ENCODE peak calls at places on chromosome 11, in four cellular contexts. X, A, T and H are unnamed samples.

GRCh38 chr11:115201121-115201792 is 303.0 kb downstream of the CADM1 start:
- DNase-seq in X (no peak), A (no peak), T (no peak), H (no peak)

GRCh38 chr11:115931684-115932083 is 427.5 kb upstream of the CADM1 start:
- DNase-seq in X (no peak), A (no peak), T (no peak), H (no peak)

GRCh38 chr11:103378931-103379330 is 269.7 kb downstream of the DYNC2H1 start:
- DNase-seq in X (no peak), A (peak), T (no peak), H (no peak)

GRCh38 chr11:6353367-6353987 is 33.2 kb upstream of the CAVIN3 start:
- DNase-seq in X (peak), A (peak), T (peak), H (no peak)

GRCh38 chr11:75714211-75714610 is 3.4 kb upstream of the MOGAT2 start:
- DNase-seq in X (no peak), A (no peak), T (no peak), H (no peak)

GRCh38 chr11:21988477-21988876 is 204.4 kb upstream of the ANO5 start:
- DNase-seq in X (no peak), A (peak), T (no peak), H (no peak)

GRCh38 chr11:93512073-93512475 is 31.1 kb downstream of the SMCO4 start:
- DNase-seq in X (no peak), A (no peak), T (no peak), H (no peak)

GRCh38 chr11:84524422-84525051 is 1102.6 kb downstream of the DLG2 start:
- DNase-seq in X (no peak), A (peak), T (no peak), H (no peak)